ENCODE peak calls at places on chromosomes 7 and 10, in five cellular contexts. U is DND-41, F is HCT116, L is breast epithelium, X is uterus. C is an unnamed sample.

GRCh38 chr7:1672851-1673486 is 2.9 kb downstream of the ELFN1 start:
- DNase-seq in U (no peak), L (peak; percentile 49), X (peak; percentile 8), F (no peak), C (peak; percentile 36)

GRCh38 chr7:157544226-157544625 is 207.4 kb downstream of the DNAJB6 start:
- DNase-seq in U (no peak), L (no peak), F (no peak), X (no peak), C (peak; percentile 48)

GRCh38 chr10:68869623-68870022 is 31.5 kb upstream of the DDX50 start:
- DNase-seq in U (no peak), F (no peak), L (no peak), X (no peak), C (no peak)

GRCh38 chr10:133397938-133398337 is 4.0 kb downstream of the MTG1 start:
- DNase-seq in U (no peak), X (no peak), F (no peak), L (no peak), C (no peak)

GRCh38 chr7:112211348-112211907 is 4.9 kb downstream of the ZNF277 start:
- DNase-seq in X (no peak), L (no peak), F (no peak), U (no peak), C (no peak)

GRCh38 chr7:137417464-137417863 is 73.9 kb upstream of the PTN start:
- DNase-seq in X (no peak), U (no peak), F (no peak), L (no peak), C (no peak)

GRCh38 chr10:72702868-72703581 is 11.1 kb downstream of the MCU start:
- DNase-seq in U (peak; percentile 32), X (no peak), L (no peak), F (no peak), C (no peak)

GRCh38 chr10:106609867-106610266 is 554.6 kb downstream of the SORCS1 start:
- DNase-seq in L (no peak), U (no peak), X (no peak), F (no peak), C (no peak)

GRCh38 chr7:135078051-135078450 is 69.8 kb upstream of the TMEM140 start:
- DNase-seq in F (no peak), X (no peak), U (no peak), L (no peak), C (no peak)

GRCh38 chr7:45242261-45242660 is 84.7 kb downstream of the RAMP3 start:
- DNase-seq in L (no peak), F (no peak), U (no peak), X (no peak), C (no peak)

GRCh38 chr10:70575874-70576802 is 26.4 kb downstream of the PRF1 start:
- DNase-seq in X (no peak), U (peak; percentile 85), F (peak; percentile 84), L (no peak), C (peak; percentile 25)

GRCh38 chr10:92241501-92241900 is 49.4 kb downstream of the CPEB3 start:
- DNase-seq in U (no peak), F (no peak), L (no peak), X (no peak), C (no peak)

GRCh38 chr10:11058965-11059364 is 41.3 kb downstream of the CELF2 start:
- DNase-seq in F (no peak), U (no peak), L (no peak), X (no peak), C (no peak)

GRCh38 chr10:6145414-6145978 is 56.7 kb downstream of the RBM17 start:
- DNase-seq in L (no peak), X (no peak), U (no peak), F (no peak), C (no peak)

GRCh38 chr7:138116156-138116555 is 39.9 kb downstream of the AKR1D1 start:
- DNase-seq in L (no peak), U (no peak), X (no peak), F (no peak), C (no peak)

GRCh38 chr10:68655620-68656126 is 65.4 kb upstream of the CCAR1 start:
- DNase-seq in L (no peak), F (no peak), X (no peak), U (no peak), C (no peak)

GRCh38 chr10:118035358-118036031 is 11.2 kb downstream of the RAB11FIP2 start:
- DNase-seq in F (no peak), U (peak; percentile 18), L (no peak), X (no peak), C (no peak)

GRCh38 chr7:27097686-27098492 is 2.1 kb upstream of the HOXA1 start:
- DNase-seq in L (no peak), X (no peak), F (no peak), U (no peak), C (no peak)

GRCh38 chr7:123455965-123456364 is 78.4 kb downstream of the IQUB start:
- DNase-seq in L (no peak), U (no peak), X (no peak), F (no peak), C (no peak)

GRCh38 chr10:104640339-104641149 is 546 bp upstream of the SORCS3 start:
- DNase-seq in L (no peak), F (no peak), X (no peak), U (no peak), C (no peak)

GRCh38 chr7:157538321-157538720 is 201.5 kb downstream of the DNAJB6 start:
- DNase-seq in U (no peak), X (no peak), L (no peak), F (no peak), C (no peak)

GRCh38 chr10:113313048-113313611 is 239.7 kb upstream of the HABP2 start:
- DNase-seq in U (no peak), X (no peak), F (no peak), L (no peak), C (no peak)

GRCh38 chr10:132697568-132698200 is 88.3 kb downstream of the NKX6-2 start:
- DNase-seq in F (no peak), U (no peak), X (no peak), L (peak; percentile 22), C (peak; percentile 24)

GRCh38 chr10:89185658-89186057 is 21.5 kb downstream of the CH25H start:
- DNase-seq in L (no peak), F (no peak), X (no peak), U (no peak), C (no peak)

GRCh38 chr7:100674441-100675407 is 1.2 kb downstream of the GNB2 start:
- DNase-seq in F (no peak), U (peak; percentile 47), L (no peak), X (peak; percentile 40), C (peak; percentile 68)

GRCh38 chr10:23981520-23982309 is 227.2 kb upstream of the KIAA1217 start:
- DNase-seq in X (no peak), U (no peak), L (no peak), F (no peak), C (no peak)
- H3K4me3 ChIP-seq in X (no peak overlapping the region), U (no peak overlapping the region), L (no peak overlapping the region), F (no peak overlapping the region), C (no peak overlapping the region)

GRCh38 chr10:62562101-62562500 is 187.9 kb downstream of the ZNF365 start:
- DNase-seq in L (no peak), F (no peak), X (no peak), U (no peak), C (no peak)

GRCh38 chr10:62559481-62560206 is 185.5 kb downstream of the ZNF365 start:
- DNase-seq in L (no peak), F (no peak), U (no peak), X (no peak), C (no peak)

GRCh38 chr10:62561151-62561550 is 187.0 kb downstream of the ZNF365 start:
- DNase-seq in F (no peak), U (no peak), L (no peak), X (no peak), C (no peak)

GRCh38 chr10:62562795-62563194 is 188.6 kb downstream of the ZNF365 start:
- DNase-seq in L (no peak), X (no peak), F (no peak), U (no peak), C (no peak)

GRCh38 chr10:62560207-62560819 is 186.1 kb downstream of the ZNF365 start:
- DNase-seq in X (peak; percentile 66), F (no peak), U (no peak), L (no peak), C (peak; percentile 27)
- H3K4me3 ChIP-seq in X (no peak overlapping the region), F (no peak overlapping the region), U (no peak overlapping the region), L (no peak overlapping the region), C (no peak overlapping the region)

GRCh38 chr7:42234736-42235135 is 2.3 kb downstream of the GLI3 start:
- DNase-seq in L (no peak), U (no peak), X (no peak), F (no peak), C (no peak)

GRCh38 chr7:42235734-42236133 is 1.3 kb downstream of the GLI3 start:
- DNase-seq in X (peak; percentile 48), L (no peak), U (no peak), F (no peak), C (no peak)

GRCh38 chr7:42233166-42233565 is 3.8 kb downstream of the GLI3 start:
- DNase-seq in L (no peak), X (no peak), U (no peak), F (no peak), C (no peak)

GRCh38 chr7:42232275-42232674 is 4.7 kb downstream of the GLI3 start:
- DNase-seq in F (no peak), U (no peak), X (peak; percentile 62), L (no peak), C (no peak)

GRCh38 chr7:42233939-42234338 is 3.1 kb downstream of the GLI3 start:
- DNase-seq in U (no peak), L (no peak), X (no peak), F (no peak), C (no peak)
- H3K4me3 ChIP-seq in U (no peak overlapping the region), L (peak overlapping the region; percentile 76), X (no peak overlapping the region), F (no peak overlapping the region), C (no peak overlapping the region)

DNA sequence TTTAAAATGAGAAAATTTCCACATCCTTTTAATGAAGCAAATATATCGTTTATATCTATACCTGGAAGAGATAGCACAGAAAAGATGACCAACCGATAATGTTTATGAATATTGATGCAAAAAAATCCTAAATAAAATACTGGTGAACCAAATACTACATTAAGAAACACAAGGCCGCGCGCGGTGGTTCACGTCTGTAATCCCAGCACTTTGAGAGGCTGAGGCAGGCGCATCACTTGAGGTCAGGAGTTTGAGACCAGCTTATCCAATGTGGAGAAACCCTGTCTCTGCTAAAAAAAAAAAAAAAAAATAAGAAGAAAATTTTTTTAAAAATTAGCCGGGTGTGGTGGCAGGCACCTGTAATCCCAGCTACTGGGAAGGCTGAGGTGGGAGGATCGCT is 25.8 kb downstream of the SHH start:
- DNase-seq in L (no peak), U (no peak), F (no peak), X (no peak), C (no peak)
- H3K4me3 ChIP-seq in L (no peak overlapping the region), U (no peak overlapping the region), F (no peak overlapping the region), X (no peak overlapping the region), C (no peak overlapping the region)

DNA sequence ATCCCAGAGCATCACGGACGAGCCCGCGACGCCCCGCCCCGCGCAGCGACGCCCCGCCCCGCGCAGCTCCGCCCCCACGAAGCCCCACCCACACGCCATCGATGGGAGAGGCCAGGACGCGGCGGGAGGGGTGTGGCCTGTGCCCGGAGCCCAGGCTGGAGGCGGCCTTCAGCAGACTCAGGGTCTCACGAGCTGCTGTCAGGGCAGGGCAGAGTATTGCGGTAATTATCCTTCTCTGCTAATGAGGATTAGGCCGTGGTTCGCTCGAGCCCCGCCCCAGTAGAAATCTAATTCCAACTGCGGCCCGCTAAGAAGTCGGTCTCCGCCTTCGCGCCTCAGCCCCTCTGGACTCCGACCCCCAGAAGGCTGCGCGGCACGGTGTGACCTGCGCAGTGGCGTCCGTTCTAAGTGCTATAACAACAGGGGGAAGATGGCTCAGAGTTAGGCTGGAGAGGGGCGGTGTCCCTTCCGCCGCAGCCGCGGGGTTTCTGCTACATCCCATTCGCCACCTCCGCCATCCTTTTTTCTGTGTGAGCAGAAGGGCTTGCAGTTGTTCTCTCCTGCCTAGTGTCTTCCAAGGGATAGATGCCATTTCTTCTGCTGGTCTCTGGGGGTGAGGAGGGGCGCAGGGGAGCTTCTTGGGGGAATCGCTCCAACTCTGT is 337 bp upstream of the NT5C3A start:
- DNase-seq in X (peak; percentile 92), F (peak; percentile 93), L (peak; percentile 90), U (peak; percentile 93), C (peak; percentile 96)
- H3K4me3 ChIP-seq in X (peak overlapping the region; percentile 98), F (peak overlapping the region; percentile 75), L (peak overlapping the region; percentile 97), U (peak overlapping the region; percentile 95), C (peak overlapping the region; percentile 96)

C was measured in psoas muscle.